ENCODE peak calls at places on chromosome 18, in seven cellular contexts. B, F, N, A, R, E and J are unnamed samples.

GRCh38 chr18:12314586-12315305 is 6.7 kb downstream of the TUBB6 start:
- DNase-seq in E (no peak), N (no peak), R (no peak), A (no peak), F (no peak), B (no peak), J (no peak)

GRCh38 chr18:2906522-2907458 is 60.0 kb downstream of the EMILIN2 start:
- DNase-seq in A (no peak), E (peak; percentile 63), F (no peak), R (peak; percentile 71), B (no peak), N (no peak), J (peak; percentile 85)

GRCh38 chr18:63106727-63107126 is 212.8 kb downstream of the BCL2 start:
- DNase-seq in B (no peak), F (no peak), A (no peak), N (no peak), R (no peak), E (no peak), J (no peak)

GRCh38 chr18:2536493-2536892 is 34.8 kb downstream of the METTL4 start:
- DNase-seq in B (no peak), A (no peak), N (peak; percentile 64), F (peak; percentile 78), R (no peak), E (no peak), J (no peak)

GRCh38 chr18:76801567-76802505 is 20.5 kb upstream of the ZNF236 start:
- DNase-seq in N (peak; percentile 50), B (peak; percentile 82), E (peak; percentile 64), A (peak; percentile 61), R (peak; percentile 62), F (peak; percentile 53), J (peak; percentile 81)

GRCh38 chr18:49226935-49227334 is 233.5 kb downstream of the DYM start:
- DNase-seq in N (no peak), B (no peak), R (no peak), E (no peak), A (no peak), F (no peak), J (no peak)

GRCh38 chr18:6785001-6785400 is 55.5 kb downstream of the ARHGAP28 start:
- DNase-seq in B (no peak), A (no peak), N (peak; percentile 29), F (no peak), R (no peak), E (no peak), J (no peak)

GRCh38 chr18:59671533-59671932 is 25.7 kb downstream of the CCBE1 start:
- DNase-seq in B (no peak), E (no peak), R (no peak), A (no peak), F (no peak), N (no peak), J (no peak)

GRCh38 chr18:58687871-58688308 is 16.6 kb downstream of the MALT1 start:
- DNase-seq in F (no peak), N (no peak), B (no peak), E (no peak), R (peak; percentile 57), A (no peak), J (peak; percentile 86)

GRCh38 chr18:25935356-25935755 is 155.1 kb downstream of the SS18 start:
- DNase-seq in N (no peak), R (no peak), F (no peak), B (no peak), E (no peak), A (no peak), J (no peak)